ENCODE peak calls at places on chromosomes 13 and 19, in seven cellular contexts. A is IMR-90, L is hepatocyte, H is keratinocyte, D is DND-41, W is neuronal stem cell, Z is H9. N is an unnamed sample.

GRCh38 chr19:13212759-13213330 is 62.6 kb downstream of the IER2 start:
- DNase-seq in A (peak), L (peak), H (peak), D (peak), W (no peak), Z (peak), N (peak)

GRCh38 chr13:96948127-96948526 is 46.1 kb downstream of the OXGR1 start:
- DNase-seq in A (no peak), L (no peak), H (no peak), D (no peak), W (no peak), Z (no peak), N (no peak)

GRCh38 chr19:13149628-13150186 is 468 bp downstream of the STX10 start:
- DNase-seq in A (no peak), L (peak), H (no peak), D (peak), W (peak), Z (peak), N (peak)

GRCh38 chr13:32804673-32805260 is 211.5 kb upstream of the KL start:
- DNase-seq in A (peak), L (no peak), H (no peak), D (no peak), W (no peak), Z (no peak), N (no peak)

GRCh38 chr13:40087021-40088002 is 431.9 kb downstream of the COG6 start:
- DNase-seq in A (no peak), L (peak), H (no peak), D (no peak), W (peak), Z (peak), N (no peak)

GRCh38 chr13:66665991-66666390 is 564.1 kb downstream of the PCDH9 start:
- DNase-seq in A (peak), L (peak), H (no peak), D (no peak), W (peak), Z (peak), N (no peak)

GRCh38 chr13:34748078-34748477 is 194.0 kb upstream of the NBEA start:
- DNase-seq in A (no peak), L (no peak), H (no peak), D (no peak), W (no peak), Z (no peak), N (no peak)

GRCh38 chr13:49657241-49657641 is 28.9 kb downstream of the ARL11 start:
- DNase-seq in A (no peak), L (peak), H (no peak), D (no peak), W (no peak), Z (no peak), N (no peak)

GRCh38 chr19:5718579-5719273 is 1.2 kb downstream of the LONP1 start:
- DNase-seq in A (peak), L (peak), H (peak), D (peak), W (no peak), Z (no peak), N (peak)

GRCh38 chr19:48963371-48964204 is 1.5 kb upstream of the FTL start:
- DNase-seq in A (peak), L (peak), H (no peak), D (peak), W (peak), Z (peak), N (peak)

GRCh38 chr19:49415102-49415809 is 8.0 kb downstream of the PTH2 start:
- DNase-seq in A (no peak), L (no peak), H (no peak), D (no peak), W (no peak), Z (no peak), N (peak)

GRCh38 chr13:112178769-112179168 is 111.8 kb downstream of the SOX1 start:
- DNase-seq in A (no peak), L (no peak), H (no peak), D (no peak), W (no peak), Z (no peak), N (no peak)
- H2AFZ ChIP-seq in A (peak), L (no peak), H (no peak), D (no peak), W (no peak), Z (no peak), N (no peak)

DNA sequence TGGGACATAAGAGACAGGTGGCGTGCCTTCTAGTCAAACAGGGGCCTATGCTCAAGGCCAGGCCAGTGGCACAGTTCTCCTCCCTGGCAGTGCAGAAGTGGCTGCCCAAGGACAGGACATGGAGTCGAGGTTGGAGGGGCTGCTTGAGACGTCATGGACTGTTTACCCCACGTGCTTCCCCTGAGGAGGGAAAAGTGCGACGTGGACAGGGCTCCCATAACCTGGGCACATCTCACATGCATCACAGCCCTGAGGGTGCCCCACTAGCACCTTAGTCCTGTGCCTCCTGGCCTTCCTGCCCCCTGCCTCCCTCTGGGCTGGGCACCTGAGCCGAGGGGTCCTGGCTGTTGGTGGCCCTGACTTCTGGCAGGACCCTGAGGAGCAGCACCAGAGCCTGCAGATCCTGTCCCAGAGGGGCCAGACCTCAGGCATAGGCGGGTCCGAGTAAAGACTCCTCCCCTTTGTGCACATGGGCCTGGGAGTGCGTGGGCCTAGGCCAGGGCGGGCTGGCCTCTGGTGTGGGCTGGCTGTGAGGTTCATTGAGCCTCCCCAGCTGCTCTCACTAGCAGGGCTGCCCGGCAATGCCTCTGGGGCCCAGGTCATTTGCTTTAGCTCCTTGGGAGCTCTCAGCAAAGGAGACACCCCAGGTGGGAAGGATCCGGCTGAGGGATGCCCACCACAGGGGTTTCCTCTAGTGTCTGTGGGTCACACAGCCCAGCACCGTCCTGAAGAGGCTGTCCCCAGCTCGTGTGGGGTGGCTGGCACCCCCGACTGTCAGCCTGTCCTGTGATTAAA is 65.7 kb downstream of the CEBPG start:
- DNase-seq in A (no peak), L (no peak), H (no peak), D (no peak), W (no peak), Z (no peak), N (no peak)
- H2AFZ ChIP-seq in A (peak), L (no peak), H (no peak), D (no peak), W (no peak), Z (no peak), N (no peak)

GRCh38 chr19:10468133-10468532 is 35.0 kb downstream of the KEAP1 start:
- DNase-seq in A (no peak), L (no peak), H (no peak), D (no peak), W (no peak), Z (no peak), N (no peak)
- H2AFZ ChIP-seq in A (no peak), L (no peak), H (no peak), D (no peak), W (no peak), Z (no peak), N (no peak)

DNA sequence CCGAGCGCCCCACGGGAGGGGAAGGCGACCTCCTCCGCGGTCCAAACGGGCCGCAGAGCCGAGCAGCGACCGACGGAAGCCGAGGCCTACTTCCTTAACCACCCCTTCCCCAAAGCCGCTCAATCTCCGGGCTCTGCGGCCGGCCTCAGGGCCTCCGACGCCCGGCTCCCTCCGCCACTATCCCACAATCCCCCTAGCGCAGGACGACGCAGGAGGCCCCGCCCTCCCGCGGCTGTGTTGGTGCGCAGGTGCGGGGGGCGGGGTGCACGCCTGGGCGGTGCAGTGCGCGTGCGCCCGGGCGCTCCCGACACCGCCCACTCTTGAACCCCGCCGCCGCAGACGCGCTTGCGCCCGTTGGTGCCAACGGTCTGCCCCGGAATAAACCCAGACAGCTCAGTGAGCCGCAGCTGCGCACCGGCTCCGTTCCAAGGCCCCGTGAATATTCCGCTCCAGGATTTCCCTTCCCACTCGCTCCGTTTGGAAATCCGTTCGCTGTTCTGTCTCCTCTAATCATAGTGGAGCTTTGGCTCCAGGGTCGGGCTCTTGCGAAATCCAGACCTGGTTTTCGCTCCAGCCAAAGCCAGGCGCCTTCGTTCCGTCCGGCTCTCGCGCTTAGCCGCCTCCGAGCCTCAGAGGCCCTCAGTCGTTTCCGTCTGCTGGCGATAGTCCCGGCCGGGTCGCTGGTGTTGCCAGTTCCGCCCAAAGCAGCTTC is at the start of gene PPP6R1:
- DNase-seq in A (peak), L (peak), H (peak), D (peak), W (peak), Z (peak), N (peak)
- H2AFZ ChIP-seq in A (peak), L (peak), H (peak), D (peak), W (peak), Z (no peak), N (no peak)

GRCh38 chr13:78595819-78596700 is 7.3 kb downstream of the POU4F1 start:
- DNase-seq in A (no peak), L (peak), H (no peak), D (no peak), W (peak), Z (peak), N (peak)
- H2AFZ ChIP-seq in A (peak), L (peak), H (no peak), D (no peak), W (peak), Z (no peak), N (no peak)

DNA sequence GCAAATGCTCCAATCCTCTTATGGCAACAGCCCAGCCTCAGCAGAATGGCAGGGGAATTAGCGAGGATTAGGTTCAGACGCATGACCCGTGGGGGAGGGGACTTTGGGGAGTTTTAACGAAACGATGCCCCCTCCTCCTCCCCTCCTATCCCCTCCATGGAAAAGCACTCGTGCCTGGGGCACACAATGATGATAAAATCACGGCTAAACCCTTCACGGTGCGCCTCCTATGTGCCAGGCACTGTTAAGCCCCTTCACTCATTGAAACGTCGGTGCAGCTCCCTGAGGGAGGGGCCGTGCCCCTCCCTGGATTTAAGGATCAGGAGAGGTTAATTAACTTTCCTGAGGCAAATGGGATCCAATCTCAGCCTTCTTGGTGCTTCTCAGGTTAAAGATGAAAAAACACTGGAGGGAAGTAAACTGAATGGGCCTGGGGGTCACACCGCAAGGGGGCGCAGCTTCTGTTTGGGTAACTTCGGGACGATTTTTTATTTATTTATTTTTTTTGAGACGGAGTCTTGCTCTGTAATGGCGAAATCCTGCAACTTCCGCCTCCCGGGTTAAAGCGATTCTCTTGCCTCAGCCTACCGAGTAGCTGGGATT is 10.1 kb upstream of the TPRX2 start:
- DNase-seq in A (no peak), L (peak), H (no peak), D (no peak), W (peak), Z (peak), N (no peak)
- H2AFZ ChIP-seq in A (peak), L (peak), H (no peak), D (no peak), W (peak), Z (no peak), N (no peak)